ENCODE peak calls at places on chromosomes 7 and 10, in five cellular contexts. W is HepG2, A is transverse colon, I is H1, B is prostate gland. R is an unnamed sample.

GRCh38 chr10:48606530-48607355 is 1.9 kb upstream of the ARHGAP22 start:
- DNase-seq in W (no peak), A (peak; percentile 25), I (no peak), B (no peak), R (peak; percentile 87)

GRCh38 chr7:49400891-49401550 is 372.4 kb upstream of the VWC2 start:
- DNase-seq in W (no peak), A (no peak), I (no peak), B (no peak), R (no peak)

GRCh38 chr7:94509264-94509878 is at the start of gene CASD1:
- DNase-seq in W (peak; percentile 33), A (peak; percentile 80), I (peak; percentile 15), B (peak; percentile 61), R (no peak)

GRCh38 chr7:128347573-128348147 is 4.0 kb upstream of the RBM28 start:
- DNase-seq in W (peak; percentile 50), A (peak; percentile 46), I (no peak), B (no peak), R (no peak)

GRCh38 chr7:131620673-131621609 is 64.5 kb upstream of the PODXL start:
- DNase-seq in W (no peak), A (no peak), I (no peak), B (no peak), R (no peak)

GRCh38 chr7:100566018-100566531 is 7.6 kb downstream of the SAP25 start:
- DNase-seq in W (no peak), A (no peak), I (no peak), B (no peak), R (no peak)

GRCh38 chr10:51886438-51887068 is 187.2 kb upstream of the CSTF2T start:
- DNase-seq in W (no peak), A (no peak), I (no peak), B (no peak), R (no peak)

GRCh38 chr7:100483728-100484635 is at the start of gene NYAP1:
- DNase-seq in W (no peak), A (peak; percentile 72), I (no peak), B (peak; percentile 67), R (no peak)

GRCh38 chr10:89659185-89660131 is 14.4 kb upstream of the PANK1 start:
- DNase-seq in W (no peak), A (no peak), I (no peak), B (no peak), R (no peak)

GRCh38 chr7:68371985-68372384 is 1226.3 kb upstream of the AUTS2 start:
- DNase-seq in W (no peak), A (no peak), I (no peak), B (no peak), R (no peak)

GRCh38 chr10:79202188-79203013 is 133.6 kb downstream of the ZMIZ1 start:
- DNase-seq in W (peak; percentile 31), A (peak; percentile 38), I (no peak), B (no peak), R (no peak)

GRCh38 chr7:32381024-32381601 is 109.1 kb downstream of the LSM5 start:
- DNase-seq in W (no peak), A (no peak), I (no peak), B (no peak), R (no peak)

GRCh38 chr10:5905854-5906507 is 15.9 kb downstream of the FBH1 start:
- DNase-seq in W (no peak), A (peak; percentile 30), I (no peak), B (no peak), R (no peak)

GRCh38 chr10:24869354-24870016 is 82.9 kb downstream of the PRTFDC1 start:
- DNase-seq in W (no peak), A (no peak), I (no peak), B (no peak), R (no peak)

GRCh38 chr10:48701139-48701901 is 16.6 kb downstream of the WDFY4 start:
- DNase-seq in W (no peak), A (peak; percentile 63), I (no peak), B (no peak), R (no peak)

GRCh38 chr10:16545126-16545736 is 23.6 kb upstream of the C1QL3 start:
- DNase-seq in W (peak; percentile 13), A (no peak), I (no peak), B (no peak), R (no peak)

GRCh38 chr10:14858338-14858925 is 20.2 kb upstream of the SUV39H2 start:
- DNase-seq in W (no peak), A (no peak), I (no peak), B (no peak), R (no peak)

GRCh38 chr10:128420623-128421022 is 294.4 kb upstream of the MKI67 start:
- DNase-seq in W (no peak), A (no peak), I (no peak), B (peak; percentile 51), R (peak; percentile 29)

GRCh38 chr10:86500846-86501245 is 20.7 kb downstream of the WAPL start:
- DNase-seq in W (no peak), A (no peak), I (no peak), B (no peak), R (no peak)

GRCh38 chr10:26839966-26840627 is 20.7 kb downstream of the ABI1 start:
- DNase-seq in W (no peak), A (no peak), I (no peak), B (no peak), R (no peak)

GRCh38 chr7:41328544-41328943 is 374.3 kb downstream of the INHBA start:
- DNase-seq in W (no peak), A (no peak), I (no peak), B (no peak), R (no peak)

GRCh38 chr7:30102281-30102680 is 32.5 kb upstream of the MTURN start:
- DNase-seq in W (no peak), A (no peak), I (no peak), B (no peak), R (no peak)

GRCh38 chr7:89170628-89171027 is 375.1 kb upstream of the TEX47 start:
- DNase-seq in W (no peak), A (no peak), I (no peak), B (no peak), R (no peak)

GRCh38 chr10:131899695-131900349 is 986 bp upstream of the PPP2R2D start:
- DNase-seq in W (no peak), A (no peak), I (no peak), B (no peak), R (no peak)

GRCh38 chr10:131899116-131899690 is 1.6 kb upstream of the PPP2R2D start:
- DNase-seq in W (no peak), A (no peak), I (no peak), B (no peak), R (no peak)

GRCh38 chr10:131901181-131901829 is 497 bp downstream of the PPP2R2D start:
- DNase-seq in W (no peak), A (peak; percentile 70), I (no peak), B (peak; percentile 20), R (no peak)

GRCh38 chr10:131902211-131902610 is 1.4 kb downstream of the PPP2R2D start:
- DNase-seq in W (no peak), A (no peak), I (no peak), B (no peak), R (no peak)

GRCh38 chr10:131900350-131901152 is at the start of gene PPP2R2D:
- DNase-seq in W (peak; percentile 87), A (peak; percentile 96), I (peak; percentile 76), B (peak; percentile 95), R (peak; percentile 94)
- TF ChIP-seq POLR2A in W (peak; percentile 84), A (peak; percentile 79), I (peak; percentile 77), B (peak; percentile 84), R (no peak)

DNA sequence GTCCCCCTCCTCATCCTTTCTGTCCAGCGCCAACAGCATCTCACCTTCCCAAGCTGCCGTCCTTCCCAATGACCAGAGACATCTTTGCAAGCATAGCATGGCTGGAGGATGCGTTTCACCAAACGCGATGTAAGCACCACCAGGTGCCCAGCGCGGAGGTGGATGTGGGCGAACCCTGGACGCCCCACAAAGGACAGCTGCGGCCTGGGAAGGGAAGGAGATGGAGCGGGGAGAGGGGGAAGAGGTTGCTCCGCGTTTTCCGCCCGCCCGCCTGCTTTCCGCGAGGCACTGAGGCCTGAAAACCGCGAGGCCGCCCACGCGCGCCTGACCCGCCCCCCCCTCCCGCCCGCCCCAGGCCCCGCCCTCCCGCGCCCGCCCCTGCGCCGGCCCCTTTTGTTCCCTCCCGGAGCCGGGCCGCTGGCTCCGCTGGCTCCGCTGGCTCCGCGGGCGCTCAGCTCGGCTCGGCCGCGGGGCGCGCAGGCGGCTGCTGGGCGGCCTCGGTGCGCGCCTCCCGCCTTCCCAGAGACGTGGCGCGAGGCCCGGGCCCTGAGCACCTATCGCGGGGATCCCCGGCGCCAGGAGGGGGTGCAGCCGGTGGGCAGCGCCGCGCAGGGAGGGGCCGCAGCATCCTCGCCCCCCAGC is at the start of gene CLIP2:
- DNase-seq in W (peak; percentile 41), A (peak; percentile 84), I (no peak), B (peak; percentile 76), R (no peak)
- TF ChIP-seq POLR2AphosphoS5 in W (no peak), A (no peak), I (no peak), B (no peak), R (no peak)

DNA sequence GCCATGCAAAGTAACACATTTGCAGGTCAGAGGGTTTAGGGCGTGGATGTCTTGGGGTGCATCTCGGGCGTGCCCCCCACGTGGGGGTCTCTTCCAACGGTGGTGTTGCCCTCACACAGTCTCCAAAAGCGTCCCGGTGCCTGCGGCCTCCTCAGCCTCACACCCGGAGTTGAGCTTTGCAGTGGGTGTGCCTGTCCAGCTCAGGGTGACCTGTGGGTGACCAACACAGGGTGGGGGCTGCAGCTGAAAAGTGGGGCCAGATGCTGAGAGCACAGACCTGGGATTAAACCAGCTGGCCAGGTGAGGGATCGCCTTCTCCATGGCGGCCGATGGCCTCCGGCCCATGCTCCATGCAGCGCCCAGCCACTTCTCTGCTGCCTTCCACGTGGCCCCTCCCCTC is 63.1 kb downstream of the PWWP2B start:
- DNase-seq in W (no peak), A (no peak), I (no peak), B (no peak), R (no peak)
- TF ChIP-seq POLR2A in W (no peak), A (no peak), I (no peak), B (no peak), R (no peak)

DNA sequence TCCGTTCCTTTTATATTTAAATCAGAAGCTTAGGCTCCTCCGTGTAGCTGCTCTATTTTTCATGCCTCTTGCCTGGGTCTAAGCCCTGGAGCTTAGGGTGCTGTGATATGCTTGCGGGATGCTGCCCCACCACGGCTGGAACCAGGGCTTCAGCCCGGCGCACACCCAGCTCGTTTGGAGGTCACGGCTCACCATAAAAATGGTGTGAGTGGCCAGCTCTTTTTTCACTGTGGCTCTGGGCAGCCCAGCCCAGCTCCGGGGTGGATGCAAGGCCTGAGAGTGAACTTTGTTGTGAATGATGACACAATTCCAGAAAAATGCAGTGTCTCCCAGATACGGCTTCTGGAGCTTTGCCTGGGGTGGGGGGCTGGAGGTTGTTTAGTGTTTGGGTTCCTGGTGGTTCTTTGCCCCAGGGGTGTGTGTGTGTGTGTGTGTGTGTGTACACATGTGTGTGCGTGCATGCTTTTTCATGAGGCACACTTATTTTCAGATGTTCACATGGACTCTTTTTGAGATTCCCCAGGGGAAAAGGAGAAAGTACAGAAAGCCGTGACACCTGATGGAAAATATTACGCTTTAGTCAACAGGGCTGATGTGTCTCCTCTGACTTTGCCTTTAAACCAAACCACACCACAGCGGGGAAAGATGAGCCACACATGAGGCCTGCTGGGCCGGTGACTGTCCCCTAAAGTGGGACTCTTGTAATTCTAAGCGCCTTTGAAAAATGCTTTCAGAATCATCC is 46.2 kb downstream of the GRK5 start:
- DNase-seq in W (peak; percentile 92), A (peak; percentile 42), I (no peak), B (no peak), R (no peak)
- TF ChIP-seq POLR2AphosphoS5 in W (peak; percentile 33), A (peak; percentile 27), I (peak; percentile 22), B (no peak), R (peak; percentile 18)

R was measured in vagina.